ENCODE peak calls at places on chromosomes 1 and 21, in six cellular contexts. One of them, this sample, is unnamed.

GRCh38 chr1:115466433-115466832 is 128.4 kb upstream of the NGF start:
- DNase-seq in HL-60: no peak
- DNase-seq in AG09319: no peak
- DNase-seq in stimulated activated CD4-positive, alpha-beta T cell treated with anti-CD3 and anti-CD28 coated beads, Interleukin-12 subunit alpha, Interleukin-12 subunit beta, amount 100 ng/mL, for 24 hours: no peak
- DNase-seq in A549: no peak
- DNase-seq in GM13977: no peak
- DNase-seq in this sample: no peak

GRCh38 chr1:14924455-14925325 is 228.9 kb upstream of the TMEM51 start:
- DNase-seq in A549: no peak
- DNase-seq in stimulated activated CD4-positive, alpha-beta T cell treated with anti-CD3 and anti-CD28 coated beads, Interleukin-12 subunit alpha, Interleukin-12 subunit beta, amount 100 ng/mL, for 24 hours: no peak
- DNase-seq in GM13977: peak; percentile 72
- DNase-seq in HL-60: no peak
- DNase-seq in AG09319: no peak
- DNase-seq in this sample: peak; percentile 66

GRCh38 chr1:74650561-74650960 is 23.0 kb downstream of the ERICH3 start:
- DNase-seq in AG09319: no peak
- DNase-seq in A549: no peak
- DNase-seq in HL-60: no peak
- DNase-seq in stimulated activated CD4-positive, alpha-beta T cell treated with anti-CD3 and anti-CD28 coated beads, Interleukin-12 subunit alpha, Interleukin-12 subunit beta, amount 100 ng/mL, for 24 hours: no peak
- DNase-seq in GM13977: no peak
- DNase-seq in this sample: no peak

GRCh38 chr1:92365378-92366044 is 66.7 kb downstream of the RPAP2 start:
- DNase-seq in A549: no peak
- DNase-seq in GM13977: no peak
- DNase-seq in HL-60: no peak
- DNase-seq in stimulated activated CD4-positive, alpha-beta T cell treated with anti-CD3 and anti-CD28 coated beads, Interleukin-12 subunit alpha, Interleukin-12 subunit beta, amount 100 ng/mL, for 24 hours: no peak
- DNase-seq in AG09319: no peak
- DNase-seq in this sample: no peak

GRCh38 chr1:43706598-43707190 is 642 bp upstream of the ST3GAL3 start:
- DNase-seq in HL-60: no peak
- DNase-seq in A549: peak; percentile 10
- DNase-seq in stimulated activated CD4-positive, alpha-beta T cell treated with anti-CD3 and anti-CD28 coated beads, Interleukin-12 subunit alpha, Interleukin-12 subunit beta, amount 100 ng/mL, for 24 hours: no peak
- DNase-seq in AG09319: no peak
- DNase-seq in GM13977: peak; percentile 23
- DNase-seq in this sample: peak; percentile 47

GRCh38 chr1:116878804-116879477 is 30.8 kb upstream of the PTGFRN start:
- DNase-seq in A549: no peak
- DNase-seq in stimulated activated CD4-positive, alpha-beta T cell treated with anti-CD3 and anti-CD28 coated beads, Interleukin-12 subunit alpha, Interleukin-12 subunit beta, amount 100 ng/mL, for 24 hours: no peak
- DNase-seq in AG09319: no peak
- DNase-seq in HL-60: no peak
- DNase-seq in GM13977: peak; percentile 32
- DNase-seq in this sample: peak; percentile 57

GRCh38 chr1:183303901-183304300 is 114.3 kb downstream of the NMNAT2 start:
- DNase-seq in A549: no peak
- DNase-seq in HL-60: no peak
- DNase-seq in GM13977: no peak
- DNase-seq in stimulated activated CD4-positive, alpha-beta T cell treated with anti-CD3 and anti-CD28 coated beads, Interleukin-12 subunit alpha, Interleukin-12 subunit beta, amount 100 ng/mL, for 24 hours: no peak
- DNase-seq in AG09319: no peak
- DNase-seq in this sample: no peak

GRCh38 chr1:216221260-216221700 is 202.0 kb downstream of the USH2A start:
- DNase-seq in GM13977: peak; percentile 39
- DNase-seq in HL-60: no peak
- DNase-seq in AG09319: peak; percentile 56
- DNase-seq in A549: peak; percentile 66
- DNase-seq in stimulated activated CD4-positive, alpha-beta T cell treated with anti-CD3 and anti-CD28 coated beads, Interleukin-12 subunit alpha, Interleukin-12 subunit beta, amount 100 ng/mL, for 24 hours: no peak
- DNase-seq in this sample: no peak

GRCh38 chr21:43911015-43911934 is 46.3 kb downstream of the AGPAT3 start:
- DNase-seq in A549: no peak
- DNase-seq in GM13977: no peak
- DNase-seq in stimulated activated CD4-positive, alpha-beta T cell treated with anti-CD3 and anti-CD28 coated beads, Interleukin-12 subunit alpha, Interleukin-12 subunit beta, amount 100 ng/mL, for 24 hours: no peak
- DNase-seq in AG09319: no peak
- DNase-seq in HL-60: no peak
- DNase-seq in this sample: no peak

GRCh38 chr1:211814313-211814712 is 16.2 kb downstream of the LPGAT1 start:
- DNase-seq in GM13977: no peak
- DNase-seq in A549: no peak
- DNase-seq in AG09319: no peak
- DNase-seq in HL-60: no peak
- DNase-seq in stimulated activated CD4-positive, alpha-beta T cell treated with anti-CD3 and anti-CD28 coated beads, Interleukin-12 subunit alpha, Interleukin-12 subunit beta, amount 100 ng/mL, for 24 hours: no peak
- DNase-seq in this sample: no peak

GRCh38 chr1:32468791-32469190 is 3.9 kb downstream of the ZBTB8B start:
- DNase-seq in A549: no peak
- DNase-seq in HL-60: no peak
- DNase-seq in stimulated activated CD4-positive, alpha-beta T cell treated with anti-CD3 and anti-CD28 coated beads, Interleukin-12 subunit alpha, Interleukin-12 subunit beta, amount 100 ng/mL, for 24 hours: no peak
- DNase-seq in GM13977: no peak
- DNase-seq in AG09319: no peak
- DNase-seq in this sample: no peak

GRCh38 chr1:71509051-71509595 is 428.3 kb upstream of the ZRANB2 start:
- DNase-seq in AG09319: no peak
- DNase-seq in stimulated activated CD4-positive, alpha-beta T cell treated with anti-CD3 and anti-CD28 coated beads, Interleukin-12 subunit alpha, Interleukin-12 subunit beta, amount 100 ng/mL, for 24 hours: no peak
- DNase-seq in A549: no peak
- DNase-seq in HL-60: no peak
- DNase-seq in GM13977: no peak
- DNase-seq in this sample: no peak

GRCh38 chr1:205962821-205963221 is 19.6 kb upstream of the SLC26A9 start:
- DNase-seq in GM13977: no peak
- DNase-seq in stimulated activated CD4-positive, alpha-beta T cell treated with anti-CD3 and anti-CD28 coated beads, Interleukin-12 subunit alpha, Interleukin-12 subunit beta, amount 100 ng/mL, for 24 hours: no peak
- DNase-seq in HL-60: no peak
- DNase-seq in A549: no peak
- DNase-seq in AG09319: no peak
- DNase-seq in this sample: no peak

GRCh38 chr21:42069327-42069726 is 1.8 kb upstream of the UMODL1 start:
- DNase-seq in A549: no peak
- DNase-seq in stimulated activated CD4-positive, alpha-beta T cell treated with anti-CD3 and anti-CD28 coated beads, Interleukin-12 subunit alpha, Interleukin-12 subunit beta, amount 100 ng/mL, for 24 hours: no peak
- DNase-seq in AG09319: no peak
- DNase-seq in GM13977: no peak
- DNase-seq in HL-60: no peak
- DNase-seq in this sample: no peak

GRCh38 chr21:44872568-44873355 is 728 bp downstream of the PTTG1IP start:
- DNase-seq in stimulated activated CD4-positive, alpha-beta T cell treated with anti-CD3 and anti-CD28 coated beads, Interleukin-12 subunit alpha, Interleukin-12 subunit beta, amount 100 ng/mL, for 24 hours: no peak
- DNase-seq in AG09319: no peak
- DNase-seq in HL-60: peak; percentile 35
- DNase-seq in GM13977: peak; percentile 50
- DNase-seq in A549: no peak
- DNase-seq in this sample: peak; percentile 65

GRCh38 chr1:65068202-65069011 is 79.6 kb upstream of the AK4 start:
- DNase-seq in stimulated activated CD4-positive, alpha-beta T cell treated with anti-CD3 and anti-CD28 coated beads, Interleukin-12 subunit alpha, Interleukin-12 subunit beta, amount 100 ng/mL, for 24 hours: no peak
- DNase-seq in AG09319: no peak
- DNase-seq in HL-60: no peak
- DNase-seq in GM13977: peak; percentile 48
- DNase-seq in A549: no peak
- DNase-seq in this sample: no peak

GRCh38 chr1:240575976-240576666 is 35.8 kb downstream of the GREM2 start:
- DNase-seq in AG09319: peak; percentile 40
- DNase-seq in A549: peak; percentile 27
- DNase-seq in GM13977: no peak
- DNase-seq in HL-60: no peak
- DNase-seq in stimulated activated CD4-positive, alpha-beta T cell treated with anti-CD3 and anti-CD28 coated beads, Interleukin-12 subunit alpha, Interleukin-12 subunit beta, amount 100 ng/mL, for 24 hours: no peak
- DNase-seq in this sample: no peak

GRCh38 chr1:108831225-108831624 is 25.7 kb downstream of the AKNAD1 start:
- DNase-seq in A549: peak; percentile 34
- DNase-seq in AG09319: no peak
- DNase-seq in HL-60: no peak
- DNase-seq in stimulated activated CD4-positive, alpha-beta T cell treated with anti-CD3 and anti-CD28 coated beads, Interleukin-12 subunit alpha, Interleukin-12 subunit beta, amount 100 ng/mL, for 24 hours: no peak
- DNase-seq in GM13977: no peak
- DNase-seq in this sample: no peak

GRCh38 chr1:71511505-71511904 is 430.7 kb upstream of the ZRANB2 start:
- DNase-seq in stimulated activated CD4-positive, alpha-beta T cell treated with anti-CD3 and anti-CD28 coated beads, Interleukin-12 subunit alpha, Interleukin-12 subunit beta, amount 100 ng/mL, for 24 hours: no peak
- DNase-seq in GM13977: no peak
- DNase-seq in A549: no peak
- DNase-seq in HL-60: no peak
- DNase-seq in AG09319: no peak
- DNase-seq in this sample: no peak

GRCh38 chr1:47694011-47694890 is 256.4 kb downstream of the FOXD2 start:
- DNase-seq in AG09319: no peak
- DNase-seq in A549: no peak
- DNase-seq in stimulated activated CD4-positive, alpha-beta T cell treated with anti-CD3 and anti-CD28 coated beads, Interleukin-12 subunit alpha, Interleukin-12 subunit beta, amount 100 ng/mL, for 24 hours: no peak
- DNase-seq in HL-60: no peak
- DNase-seq in GM13977: no peak
- DNase-seq in this sample: no peak

GRCh38 chr1:184422490-184423233 is 35.8 kb downstream of the C1orf21 start:
- DNase-seq in HL-60: no peak
- DNase-seq in GM13977: no peak
- DNase-seq in stimulated activated CD4-positive, alpha-beta T cell treated with anti-CD3 and anti-CD28 coated beads, Interleukin-12 subunit alpha, Interleukin-12 subunit beta, amount 100 ng/mL, for 24 hours: no peak
- DNase-seq in AG09319: no peak
- DNase-seq in A549: no peak
- DNase-seq in this sample: no peak

GRCh38 chr1:2970311-2971145 is 50.7 kb upstream of the ACTRT2 start:
- DNase-seq in A549: no peak
- DNase-seq in AG09319: no peak
- DNase-seq in HL-60: no peak
- DNase-seq in GM13977: no peak
- DNase-seq in stimulated activated CD4-positive, alpha-beta T cell treated with anti-CD3 and anti-CD28 coated beads, Interleukin-12 subunit alpha, Interleukin-12 subunit beta, amount 100 ng/mL, for 24 hours: no peak
- DNase-seq in this sample: no peak

GRCh38 chr21:45080639-45081414 is 6.4 kb downstream of the ADARB1 start:
- DNase-seq in GM13977: no peak
- DNase-seq in stimulated activated CD4-positive, alpha-beta T cell treated with anti-CD3 and anti-CD28 coated beads, Interleukin-12 subunit alpha, Interleukin-12 subunit beta, amount 100 ng/mL, for 24 hours: no peak
- DNase-seq in AG09319: no peak
- DNase-seq in A549: no peak
- DNase-seq in HL-60: no peak
- DNase-seq in this sample: no peak

GRCh38 chr1:3780901-3781300 is 8.4 kb downstream of the SMIM1 start:
- DNase-seq in HL-60: no peak
- DNase-seq in A549: no peak
- DNase-seq in GM13977: no peak
- DNase-seq in stimulated activated CD4-positive, alpha-beta T cell treated with anti-CD3 and anti-CD28 coated beads, Interleukin-12 subunit alpha, Interleukin-12 subunit beta, amount 100 ng/mL, for 24 hours: no peak
- DNase-seq in AG09319: no peak
- DNase-seq in this sample: no peak

GRCh38 chr21:38669186-38669585 is 136.5 kb upstream of the ETS2 start:
- DNase-seq in A549: peak; percentile 47
- DNase-seq in HL-60: peak; percentile 8
- DNase-seq in stimulated activated CD4-positive, alpha-beta T cell treated with anti-CD3 and anti-CD28 coated beads, Interleukin-12 subunit alpha, Interleukin-12 subunit beta, amount 100 ng/mL, for 24 hours: no peak
- DNase-seq in GM13977: no peak
- DNase-seq in AG09319: no peak
- DNase-seq in this sample: no peak

GRCh38 chr1:38208720-38209632 is 162.4 kb upstream of the POU3F1 start:
- DNase-seq in AG09319: no peak
- DNase-seq in stimulated activated CD4-positive, alpha-beta T cell treated with anti-CD3 and anti-CD28 coated beads, Interleukin-12 subunit alpha, Interleukin-12 subunit beta, amount 100 ng/mL, for 24 hours: no peak
- DNase-seq in A549: no peak
- DNase-seq in HL-60: no peak
- DNase-seq in GM13977: peak; percentile 58
- DNase-seq in this sample: no peak

GRCh38 chr1:222464841-222465210 is 83.1 kb downstream of the HHIPL2 start:
- DNase-seq in stimulated activated CD4-positive, alpha-beta T cell treated with anti-CD3 and anti-CD28 coated beads, Interleukin-12 subunit alpha, Interleukin-12 subunit beta, amount 100 ng/mL, for 24 hours: peak; percentile 53
- DNase-seq in HL-60: peak; percentile 42
- DNase-seq in AG09319: no peak
- DNase-seq in A549: peak; percentile 80
- DNase-seq in GM13977: peak; percentile 66
- DNase-seq in this sample: peak; percentile 63

GRCh38 chr1:118136511-118136937 is 48.5 kb downstream of the SPAG17 start:
- DNase-seq in stimulated activated CD4-positive, alpha-beta T cell treated with anti-CD3 and anti-CD28 coated beads, Interleukin-12 subunit alpha, Interleukin-12 subunit beta, amount 100 ng/mL, for 24 hours: no peak
- DNase-seq in GM13977: peak; percentile 62
- DNase-seq in AG09319: no peak
- DNase-seq in HL-60: no peak
- DNase-seq in A549: no peak
- DNase-seq in this sample: no peak

GRCh38 chr1:238596703-238597102 is 706.0 kb upstream of the ZP4 start:
- DNase-seq in HL-60: no peak
- DNase-seq in GM13977: no peak
- DNase-seq in stimulated activated CD4-positive, alpha-beta T cell treated with anti-CD3 and anti-CD28 coated beads, Interleukin-12 subunit alpha, Interleukin-12 subunit beta, amount 100 ng/mL, for 24 hours: no peak
- DNase-seq in A549: no peak
- DNase-seq in AG09319: no peak
- DNase-seq in this sample: no peak

GRCh38 chr1:57158660-57159059 is 192.8 kb upstream of the C8B start:
- DNase-seq in GM13977: no peak
- DNase-seq in stimulated activated CD4-positive, alpha-beta T cell treated with anti-CD3 and anti-CD28 coated beads, Interleukin-12 subunit alpha, Interleukin-12 subunit beta, amount 100 ng/mL, for 24 hours: no peak
- DNase-seq in HL-60: no peak
- DNase-seq in AG09319: no peak
- DNase-seq in A549: no peak
- DNase-seq in this sample: no peak

GRCh38 chr1:210236840-210237409 is 4.3 kb downstream of the SERTAD4 start:
- DNase-seq in GM13977: no peak
- DNase-seq in AG09319: no peak
- DNase-seq in HL-60: no peak
- DNase-seq in stimulated activated CD4-positive, alpha-beta T cell treated with anti-CD3 and anti-CD28 coated beads, Interleukin-12 subunit alpha, Interleukin-12 subunit beta, amount 100 ng/mL, for 24 hours: no peak
- DNase-seq in A549: no peak
- DNase-seq in this sample: peak; percentile 82

GRCh38 chr21:41211041-41211426 is 43.1 kb downstream of the BACE2 start:
- DNase-seq in A549: no peak
- DNase-seq in AG09319: no peak
- DNase-seq in GM13977: no peak
- DNase-seq in HL-60: no peak
- DNase-seq in stimulated activated CD4-positive, alpha-beta T cell treated with anti-CD3 and anti-CD28 coated beads, Interleukin-12 subunit alpha, Interleukin-12 subunit beta, amount 100 ng/mL, for 24 hours: no peak
- DNase-seq in this sample: no peak

GRCh38 chr1:227542153-227543120 is 20.9 kb upstream of the ZNF678 start:
- DNase-seq in GM13977: peak; percentile 93
- DNase-seq in A549: peak; percentile 86
- DNase-seq in AG09319: peak; percentile 55
- DNase-seq in HL-60: peak; percentile 59
- DNase-seq in stimulated activated CD4-positive, alpha-beta T cell treated with anti-CD3 and anti-CD28 coated beads, Interleukin-12 subunit alpha, Interleukin-12 subunit beta, amount 100 ng/mL, for 24 hours: peak; percentile 77
- DNase-seq in this sample: peak; percentile 94

GRCh38 chr1:204673909-204674701 is 11.4 kb downstream of the LRRN2 start:
- DNase-seq in A549: no peak
- DNase-seq in GM13977: no peak
- DNase-seq in stimulated activated CD4-positive, alpha-beta T cell treated with anti-CD3 and anti-CD28 coated beads, Interleukin-12 subunit alpha, Interleukin-12 subunit beta, amount 100 ng/mL, for 24 hours: no peak
- DNase-seq in AG09319: no peak
- DNase-seq in HL-60: no peak
- DNase-seq in this sample: no peak

GRCh38 chr1:6418668-6419396 is 887 bp downstream of the HES2 start:
- DNase-seq in GM13977: no peak
- DNase-seq in stimulated activated CD4-positive, alpha-beta T cell treated with anti-CD3 and anti-CD28 coated beads, Interleukin-12 subunit alpha, Interleukin-12 subunit beta, amount 100 ng/mL, for 24 hours: no peak
- DNase-seq in HL-60: no peak
- DNase-seq in AG09319: no peak
- DNase-seq in A549: no peak
- DNase-seq in this sample: no peak

This sample was measured in Right ventricle myocardium superior.